ENCODE peak calls at places on chromosomes 13 and 19, in ten cellular contexts. Q, I, Z, E, K, Y, M, F, H and V are unnamed samples.

GRCh38 chr19:38412491-38412890 is 9.6 kb downstream of the FAM98C start:
- DNase-seq in M (no peak), Y (no peak), Z (peak), I (no peak), H (no peak), F (no peak), K (no peak), Q (no peak), E (no peak), V (no peak)

GRCh38 chr13:45500492-45501174 is 35.9 kb downstream of the COG3 start:
- DNase-seq in Z (no peak), Y (no peak), K (no peak), H (no peak), Q (no peak), I (peak), M (peak), E (no peak), F (peak), V (no peak)

GRCh38 chr13:19860884-19861655 is 2.4 kb downstream of the ZMYM5 start:
- DNase-seq in M (no peak), K (no peak), Z (no peak), Q (no peak), I (peak), F (peak), Y (peak), E (no peak), H (no peak), V (no peak)

GRCh38 chr19:11234486-11235075 is 4.8 kb upstream of the ANGPTL8 start:
- DNase-seq in Q (no peak), H (no peak), M (no peak), K (no peak), Z (no peak), F (no peak), E (no peak), I (no peak), Y (no peak), V (no peak)

GRCh38 chr13:107867701-107868661 is 347.4 kb downstream of the LIG4 start:
- DNase-seq in H (no peak), I (peak), Z (no peak), F (no peak), M (no peak), K (no peak), E (no peak), Q (peak), Y (peak), V (peak)

GRCh38 chr19:11421607-11422098 is 2.5 kb upstream of the RGL3 start:
- DNase-seq in F (no peak), K (peak), H (peak), Q (peak), M (no peak), Y (peak), I (no peak), Z (no peak), E (peak), V (no peak)

GRCh38 chr19:3365093-3365446 is 1.3 kb upstream of the NFIC start:
- DNase-seq in Z (no peak), M (no peak), H (no peak), K (no peak), I (no peak), F (no peak), E (no peak), Q (no peak), Y (no peak), V (no peak)

GRCh38 chr19:34184880-34185491 is 12.7 kb downstream of the LSM14A start:
- DNase-seq in E (no peak), Y (no peak), I (peak), M (no peak), F (no peak), H (no peak), Q (no peak), K (no peak), Z (no peak), V (no peak)

GRCh38 chr19:11499327-11499726 is 6.3 kb downstream of the ZNF653 start:
- DNase-seq in Z (no peak), E (no peak), F (no peak), H (no peak), M (no peak), Y (no peak), Q (no peak), K (no peak), I (no peak), V (no peak)

GRCh38 chr19:48117515-48118330 is 7.1 kb upstream of the PLA2G4C start:
- DNase-seq in Y (peak), F (no peak), Q (no peak), Z (peak), I (no peak), H (no peak), E (no peak), M (no peak), K (no peak), V (no peak)

GRCh38 chr13:100987993-100988392 is 313.4 kb upstream of the TMTC4 start:
- DNase-seq in Q (no peak), Y (peak), F (no peak), K (no peak), M (no peak), I (peak), Z (no peak), E (no peak), H (no peak), V (no peak)

GRCh38 chr13:66492479-66492878 is 737.7 kb downstream of the PCDH9 start:
- DNase-seq in M (no peak), H (no peak), E (no peak), K (no peak), I (no peak), Z (no peak), F (peak), Y (peak), Q (no peak), V (no peak)
- TF ChIP-seq CTCF in M (no peak), H (no peak), E (no peak), K (peak), I (peak), Z (no peak), F (peak), Y (peak), Q (no peak), V (peak)

DNA sequence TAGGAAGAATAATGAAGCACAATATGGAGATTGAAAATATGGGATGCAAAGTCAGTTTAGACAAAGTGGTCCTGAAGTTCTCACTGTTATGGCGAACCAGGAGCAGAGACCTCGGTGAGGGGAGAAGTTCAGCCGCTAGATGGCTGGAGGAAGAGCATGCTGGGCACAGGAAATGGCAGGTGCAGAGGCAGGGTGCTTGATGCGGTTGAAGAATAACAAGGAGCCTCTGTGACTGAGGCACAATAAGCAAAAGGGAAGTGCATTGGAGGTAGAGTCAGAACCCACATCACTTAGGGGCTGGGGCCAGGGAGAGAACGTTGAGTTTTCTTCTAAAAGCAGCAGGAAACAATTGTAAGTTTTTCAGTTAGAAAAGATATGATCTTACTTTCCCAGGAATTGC is 1725.2 kb downstream of the EFNB2 start:
- DNase-seq in E (no peak), Q (no peak), Y (no peak), K (no peak), Z (no peak), M (no peak), H (no peak), F (no peak), I (no peak), V (no peak)
- TF ChIP-seq CTCF in E (no peak), Q (no peak), Y (no peak), K (no peak), Z (no peak), M (no peak), H (no peak), F (no peak), I (no peak), V (no peak)

DNA sequence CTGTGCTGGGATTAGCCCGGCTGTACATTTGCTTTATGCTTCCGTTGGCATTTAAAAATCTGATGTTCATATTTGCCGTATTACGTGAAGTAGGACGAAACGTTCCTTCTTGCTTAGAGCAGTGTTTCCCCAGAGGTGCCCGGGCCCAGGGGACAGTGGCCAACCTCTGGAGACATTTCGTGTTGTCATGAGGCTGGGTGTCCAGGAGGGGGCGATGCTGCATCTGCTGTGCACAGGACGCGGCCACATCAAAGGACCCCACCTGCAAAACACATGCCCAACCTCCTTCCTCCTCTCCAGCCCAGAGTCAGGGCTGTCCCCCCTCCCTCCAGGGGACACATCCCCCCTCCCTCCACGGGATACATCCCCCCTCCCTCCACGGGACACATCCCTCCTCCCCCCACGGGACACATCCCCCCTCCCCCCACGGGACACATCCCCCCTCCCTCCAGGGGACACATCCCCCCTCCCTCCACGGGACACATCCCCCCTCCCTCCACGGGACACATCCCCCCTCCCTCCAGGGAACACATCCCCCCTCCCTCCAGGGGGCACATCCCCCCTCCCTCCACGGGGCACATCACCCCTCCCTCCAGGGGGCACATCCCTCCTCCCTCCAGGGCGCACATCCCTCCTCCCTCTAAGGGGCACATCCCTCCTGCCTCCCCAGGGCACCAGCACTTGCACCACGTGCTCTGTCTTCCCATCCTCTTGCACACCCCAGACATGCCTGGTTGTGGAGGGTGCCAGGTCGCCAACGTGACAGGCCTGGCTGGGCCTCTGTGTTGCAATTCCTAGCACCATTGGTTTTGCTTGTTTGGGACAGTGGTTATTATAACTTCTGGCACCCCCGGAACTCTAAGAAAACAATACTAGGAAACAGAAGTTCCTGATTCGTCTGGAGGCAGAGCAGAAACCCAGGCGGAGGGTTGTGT is 46.7 kb downstream of the GAS6 start:
- DNase-seq in E (peak), Q (peak), Y (peak), I (peak), M (peak), H (peak), Z (peak), F (peak), K (peak), V (peak)
- TF ChIP-seq CTCF in E (peak), Q (peak), Y (peak), I (peak), M (peak), H (peak), Z (peak), F (peak), K (peak), V (peak)

DNA sequence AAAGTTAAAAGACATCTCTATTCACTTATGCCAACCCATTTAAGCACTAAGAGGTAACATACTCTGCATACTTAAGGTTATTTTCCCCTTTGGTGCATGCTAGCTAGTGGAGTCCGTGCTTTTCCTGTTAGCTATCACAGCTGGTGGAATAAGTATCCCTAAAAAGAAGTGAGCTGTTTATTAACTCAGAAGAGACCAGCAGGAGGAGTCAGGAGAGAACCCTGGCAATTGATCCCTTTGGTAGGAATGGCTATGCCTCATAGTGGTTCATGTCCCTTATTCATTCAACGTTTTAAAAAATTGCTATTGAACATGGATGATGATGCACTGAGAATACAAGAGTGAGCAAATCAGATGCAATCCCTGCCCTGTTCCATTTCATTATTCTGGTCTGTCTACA is 12.4 kb upstream of the NEK5 start:
- DNase-seq in Y (no peak), M (no peak), K (no peak), E (no peak), H (no peak), I (peak), F (no peak), Q (no peak), Z (no peak), V (no peak)
- TF ChIP-seq CTCF in Y (peak), M (peak), K (no peak), E (no peak), H (no peak), I (peak), F (no peak), Q (no peak), Z (no peak), V (no peak)

DNA sequence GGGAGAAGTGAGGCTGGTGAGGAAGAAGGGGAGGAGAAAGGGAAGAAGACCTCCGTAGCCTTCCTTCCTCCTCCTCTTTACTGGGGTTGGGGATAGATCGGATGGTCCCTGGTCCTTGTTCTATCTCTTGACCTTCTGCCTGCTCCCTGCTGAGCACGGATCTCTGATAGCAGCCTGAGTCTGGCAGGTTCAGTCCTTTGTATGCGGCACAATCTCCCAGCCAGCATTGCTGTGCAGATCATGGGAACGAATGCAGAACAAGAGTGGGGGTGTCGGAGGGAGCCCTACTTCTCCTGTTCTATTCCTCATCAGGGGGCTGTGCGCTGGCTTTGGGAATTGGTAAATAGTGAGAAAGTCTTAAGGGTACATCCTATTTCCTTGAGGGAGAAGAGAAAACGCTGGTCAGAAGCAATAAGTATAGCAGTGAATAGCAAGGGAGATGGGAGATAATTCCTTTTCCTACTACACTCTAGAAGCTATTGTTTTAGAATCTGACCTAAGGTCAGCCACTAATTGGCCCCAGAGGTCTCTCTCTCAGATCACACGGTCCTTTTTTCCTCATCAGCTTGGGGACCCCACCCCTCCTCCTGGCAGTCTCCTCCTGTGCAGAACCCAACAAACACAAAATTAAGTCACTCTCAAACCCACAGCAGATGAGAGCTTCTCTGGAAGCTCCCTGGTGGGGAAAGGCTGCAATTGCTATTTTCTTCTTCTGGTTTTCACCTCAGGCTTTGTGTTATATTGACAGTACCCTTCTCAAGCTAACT is 41.0 kb downstream of the KL start:
- DNase-seq in F (no peak), Y (peak), Q (no peak), M (no peak), K (no peak), Z (no peak), E (no peak), I (peak), H (no peak), V (no peak)
- TF ChIP-seq CTCF in F (peak), Y (peak), Q (no peak), M (peak), K (peak), Z (no peak), E (peak), I (peak), H (no peak), V (peak)

DNA sequence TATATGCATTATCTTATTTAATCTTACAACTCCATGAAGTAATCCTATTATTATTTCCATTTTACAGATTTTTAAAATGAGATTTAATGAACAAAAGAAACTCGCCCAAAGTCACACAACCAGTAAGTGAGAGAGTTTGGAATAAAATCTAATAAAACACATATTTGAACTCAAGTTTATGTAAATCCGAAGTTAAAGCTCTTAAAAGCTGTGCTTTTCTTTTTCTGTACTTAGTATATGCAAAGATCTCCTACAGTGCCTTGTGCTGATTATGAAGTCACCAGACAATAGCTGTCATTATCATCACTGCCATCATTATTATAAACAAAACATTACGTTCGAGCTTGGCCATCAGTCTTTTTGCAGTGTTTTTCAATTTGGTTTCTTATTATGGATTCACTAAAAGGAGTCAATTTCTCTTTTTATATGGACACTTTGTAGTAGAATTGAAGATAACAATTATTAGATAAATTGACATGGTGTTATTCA is 29.7 kb upstream of the ENOX1 start:
- DNase-seq in Z (no peak), F (no peak), E (no peak), M (no peak), I (no peak), Y (no peak), K (no peak), H (no peak), Q (no peak), V (no peak)
- TF ChIP-seq CTCF in Z (no peak), F (no peak), E (no peak), M (no peak), I (no peak), Y (no peak), K (no peak), H (no peak), Q (no peak), V (no peak)

DNA sequence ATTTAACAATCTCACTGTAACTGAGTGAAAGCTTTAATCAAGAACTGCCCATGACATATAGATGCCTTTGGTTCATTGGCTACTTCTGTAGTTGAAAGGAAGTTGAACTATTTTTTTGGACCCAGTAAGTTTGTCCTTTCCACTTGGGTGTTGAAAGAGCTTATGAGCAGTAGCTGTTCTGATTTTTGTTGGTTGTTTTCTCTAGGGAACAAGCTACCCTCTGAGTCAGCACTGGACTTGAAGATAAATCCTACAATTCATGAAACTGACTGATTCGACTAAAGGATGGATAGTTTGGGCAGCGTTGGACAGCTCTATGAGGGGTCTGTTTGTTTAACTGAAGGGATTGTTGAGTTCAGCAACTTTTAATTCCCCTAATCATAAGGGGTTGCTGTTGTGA is 101.0 kb downstream of the PAN3 start:
- DNase-seq in M (no peak), Z (no peak), F (no peak), E (no peak), K (no peak), H (no peak), I (peak), Y (no peak), Q (no peak), V (no peak)
- TF ChIP-seq CTCF in M (no peak), Z (no peak), F (no peak), E (no peak), K (no peak), H (no peak), I (no peak), Y (no peak), Q (no peak), V (no peak)

DNA sequence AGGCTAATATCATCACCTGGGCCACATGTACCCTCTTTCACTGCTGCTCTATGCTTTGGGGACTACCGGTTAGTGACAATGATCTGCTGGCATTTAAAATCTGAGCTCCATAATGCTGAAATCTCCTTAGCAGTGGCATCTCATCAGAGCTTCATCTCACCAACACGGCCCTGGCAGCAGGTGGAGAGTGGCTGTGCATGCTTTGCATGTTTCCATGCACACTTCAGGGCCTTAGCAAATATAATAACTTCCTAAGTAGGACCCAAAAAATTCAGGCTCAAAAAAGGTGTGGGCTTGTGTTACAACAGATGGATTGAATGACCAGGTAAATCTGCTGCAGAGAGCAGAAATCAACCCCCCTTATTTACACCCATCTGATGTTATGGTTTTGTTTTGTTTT is 55.2 kb downstream of the ALOX5AP start:
- DNase-seq in E (no peak), F (no peak), M (no peak), I (no peak), K (no peak), H (no peak), Y (no peak), Q (no peak), Z (no peak), V (no peak)
- TF ChIP-seq CTCF in E (no peak), F (no peak), M (no peak), I (no peak), K (no peak), H (no peak), Y (no peak), Q (no peak), Z (no peak), V (no peak)

GRCh38 chr13:27383104-27383921 is 41.1 kb upstream of the GTF3A start:
- DNase-seq in E (no peak), M (no peak), K (no peak), F (peak), Y (peak), H (no peak), Q (no peak), I (no peak), Z (no peak), V (no peak)
- TF ChIP-seq CTCF in E (no peak), M (no peak), K (no peak), F (peak), Y (peak), H (no peak), Q (no peak), I (no peak), Z (no peak), V (no peak)